ENCODE peak calls at places on chromosomes 16 and 17, in six cellular contexts. Y is pancreas, N is mammary epithelial cell, U is stomach, E is heart left ventricle, O is IMR-90. V is an unnamed sample. For H3K4me1, the result is how much of the 10 kb centered on the place peaks cover.

GRCh38 chr16:72935896-72936295 is 112.0 kb downstream of the ZFHX3 start:
- DNase-seq in N (no peak), Y (no peak), U (no peak), E (no peak), O (no peak), V (no peak)

GRCh38 chr16:48537909-48538745 is 71.9 kb downstream of the N4BP1 start:
- DNase-seq in E (no peak), N (no peak), Y (peak), U (no peak), O (no peak), V (peak)

GRCh38 chr17:31513731-31514427 is 122.4 kb downstream of the RAB11FIP4 start:
- DNase-seq in U (no peak), O (no peak), Y (no peak), E (no peak), N (no peak), V (peak)

GRCh38 chr16:66357523-66357928 is 9.0 kb upstream of the CDH5 start:
- DNase-seq in N (peak), Y (no peak), O (peak), E (no peak), U (peak), V (no peak)

GRCh38 chr17:83057793-83058477 is 21.5 kb upstream of the METRNL start:
- DNase-seq in E (peak), U (peak), N (no peak), O (no peak), Y (no peak), V (no peak)

GRCh38 chr16:1745181-1745899 is 26.0 kb downstream of the NME3 start:
- DNase-seq in E (no peak), U (no peak), O (peak), N (peak), Y (no peak), V (no peak)

GRCh38 chr16:25158401-25158800 is 46.9 kb downstream of the LCMT1 start:
- DNase-seq in E (no peak), Y (no peak), O (peak), N (no peak), U (no peak), V (no peak)

GRCh38 chr17:74211141-74211928 is 2.0 kb upstream of the TTYH2 start:
- DNase-seq in E (no peak), O (no peak), U (no peak), Y (peak), N (no peak), V (no peak)

GRCh38 chr17:31935512-31935911 is 1.3 kb upstream of the SUZ12 start:
- DNase-seq in O (no peak), Y (no peak), U (no peak), N (no peak), E (no peak), V (no peak)

GRCh38 chr17:48139948-48140347 is 32.4 kb downstream of the SNX11 start:
- DNase-seq in O (no peak), E (no peak), U (no peak), N (no peak), Y (no peak), V (no peak)

GRCh38 chr17:75412455-75413317 is 7.2 kb upstream of the GRB2 start:
- DNase-seq in U (peak), E (no peak), O (peak), Y (no peak), N (peak), V (no peak)

GRCh38 chr17:44464037-44464436 is 39.2 kb downstream of the GPATCH8 start:
- DNase-seq in Y (no peak), N (peak), O (peak), E (no peak), U (no peak), V (no peak)

GRCh38 chr17:35051183-35051578 is 12.3 kb downstream of the RFFL start:
- DNase-seq in Y (no peak), E (no peak), O (no peak), N (no peak), U (no peak), V (no peak)

GRCh38 chr16:49986351-49987124 is 38.5 kb upstream of the CNEP1R1 start:
- DNase-seq in E (no peak), Y (no peak), N (no peak), O (peak), U (peak), V (no peak)

GRCh38 chr17:46964315-46965265 is 14.5 kb downstream of the RPRML start:
- DNase-seq in U (no peak), N (no peak), Y (no peak), O (peak), E (no peak), V (no peak)

GRCh38 chr16:56801762-56802161 is 63.2 kb upstream of the SLC12A3 start:
- DNase-seq in Y (no peak), O (no peak), U (no peak), N (no peak), E (no peak), V (no peak)

GRCh38 chr17:43216369-43216761 is 4.7 kb downstream of the TMEM106A start:
- DNase-seq in Y (no peak), O (no peak), N (no peak), E (no peak), U (no peak), V (no peak)

GRCh38 chr16:29891525-29892457 is 7.6 kb downstream of the SEZ6L2 start:
- DNase-seq in N (no peak), E (no peak), Y (no peak), O (no peak), U (no peak), V (no peak)

GRCh38 chr16:50340578-50340977 is 28.2 kb downstream of the BRD7 start:
- DNase-seq in N (no peak), Y (no peak), O (peak), U (no peak), E (no peak), V (no peak)

GRCh38 chr17:4124994-4125393 is 17.8 kb downstream of the ZZEF1 start:
- DNase-seq in E (no peak), N (no peak), O (no peak), U (no peak), Y (no peak), V (no peak)

GRCh38 chr16:65884018-65884417 is 482.5 kb upstream of the CDH5 start:
- DNase-seq in N (peak), U (no peak), O (peak), Y (no peak), E (no peak), V (no peak)

DNA sequence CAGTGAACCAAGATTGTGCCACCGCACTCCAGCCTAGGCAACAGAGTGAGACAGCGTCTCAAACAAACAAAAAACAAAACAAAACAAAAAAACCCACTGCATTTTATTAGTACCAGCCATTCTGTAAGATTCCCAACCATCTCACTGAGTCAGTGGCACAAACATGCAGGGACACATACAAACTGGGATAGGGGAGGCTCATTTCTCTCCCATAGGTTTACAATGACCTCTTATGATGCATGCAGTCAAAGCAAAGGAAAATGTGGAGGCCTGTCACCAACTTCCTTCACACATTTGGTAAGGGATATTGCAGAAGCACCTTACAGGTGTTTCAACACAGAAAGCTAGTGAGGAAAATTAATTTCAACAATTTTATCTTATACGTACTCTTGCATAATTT is 12.4 kb upstream of the STRADA start:
- DNase-seq in E (no peak), U (no peak), Y (no peak), O (no peak), N (no peak), V (no peak)
- TF ChIP-seq CTCF in E (no peak), U (no peak), Y (no peak), O (no peak), N (no peak), V (no peak)

DNA sequence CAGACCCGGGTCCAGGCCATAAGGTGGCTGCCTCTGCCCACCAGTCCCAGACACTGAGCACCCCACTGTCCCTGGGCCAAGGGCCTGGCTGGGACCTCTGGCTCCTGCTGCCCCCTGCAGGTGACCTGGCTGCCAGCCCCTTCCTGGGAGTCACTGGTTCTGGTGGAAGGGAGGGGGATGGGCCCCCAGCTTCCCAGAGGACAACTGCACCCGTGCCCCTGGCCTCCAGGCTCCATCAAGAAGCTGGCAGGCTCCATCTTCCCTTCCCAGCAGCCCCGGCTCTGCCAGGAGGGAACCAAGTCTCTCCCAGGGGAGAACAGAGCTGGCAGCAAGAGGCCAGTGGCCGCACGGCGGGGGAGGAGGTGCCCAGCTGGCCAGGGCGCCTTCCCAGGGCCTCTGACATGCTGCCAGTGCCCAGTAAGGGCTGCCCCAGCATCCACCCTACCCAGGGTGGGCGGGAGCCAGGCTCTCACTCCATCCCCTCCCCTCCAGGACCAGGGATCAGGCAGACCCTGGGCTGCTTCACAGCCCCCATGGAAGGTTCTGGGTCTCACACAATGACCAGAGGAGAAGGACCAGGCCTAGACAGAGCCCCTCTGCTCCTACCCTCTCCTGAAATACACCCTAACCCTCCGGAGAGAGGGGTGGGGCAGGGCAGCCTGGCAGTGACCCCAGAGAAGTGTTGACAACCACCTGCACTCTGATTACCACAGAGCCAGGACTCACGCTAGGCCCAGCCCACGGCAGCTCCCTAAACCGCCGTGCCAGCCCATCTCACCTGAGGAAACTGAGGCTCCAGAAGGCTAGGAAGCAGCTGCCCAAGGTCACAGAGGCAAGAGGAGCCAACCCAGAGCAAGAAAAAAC is 3.6 kb downstream of the CLUH start:
- DNase-seq in U (peak), N (no peak), Y (peak), O (no peak), E (peak), V (no peak)
- H3K4me1 ChIP-seq in U (half or more), N (under half), Y (under half), O (under half), E (half or more), V (half or more)

GRCh38 chr17:76872221-76872873 is 4.1 kb downstream of the MGAT5B start:
- DNase-seq in Y (no peak), N (peak), O (peak), U (no peak), E (peak), V (no peak)
- H3K4me3 ChIP-seq in Y (no peak), N (no peak), O (no peak), U (no peak), E (no peak), V (no peak)

DNA sequence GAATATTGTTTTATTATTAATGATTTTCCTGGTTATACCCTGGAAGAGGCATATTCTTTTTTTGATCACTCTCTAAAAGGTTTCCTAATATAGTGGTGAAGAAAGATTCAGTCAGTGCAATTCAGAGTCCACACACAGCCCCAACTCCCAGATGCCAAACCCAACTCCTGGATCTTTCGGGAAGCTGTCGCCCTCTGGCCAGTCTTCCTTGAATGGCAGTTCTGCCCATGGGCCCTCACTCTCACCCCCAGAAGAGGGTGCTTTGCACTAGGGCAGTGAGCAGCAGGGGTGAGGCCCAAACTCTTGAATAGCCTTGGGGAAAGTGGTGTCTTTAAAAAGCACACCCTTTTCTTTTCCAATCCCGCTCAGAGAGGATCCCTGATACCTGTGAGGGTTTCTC is 11.0 kb downstream of the KRT32 start:
- DNase-seq in E (no peak), U (no peak), O (no peak), N (no peak), Y (no peak), V (no peak)
- TF ChIP-seq CTCF in E (no peak), U (no peak), O (peak), N (peak), Y (no peak), V (no peak)

DNA sequence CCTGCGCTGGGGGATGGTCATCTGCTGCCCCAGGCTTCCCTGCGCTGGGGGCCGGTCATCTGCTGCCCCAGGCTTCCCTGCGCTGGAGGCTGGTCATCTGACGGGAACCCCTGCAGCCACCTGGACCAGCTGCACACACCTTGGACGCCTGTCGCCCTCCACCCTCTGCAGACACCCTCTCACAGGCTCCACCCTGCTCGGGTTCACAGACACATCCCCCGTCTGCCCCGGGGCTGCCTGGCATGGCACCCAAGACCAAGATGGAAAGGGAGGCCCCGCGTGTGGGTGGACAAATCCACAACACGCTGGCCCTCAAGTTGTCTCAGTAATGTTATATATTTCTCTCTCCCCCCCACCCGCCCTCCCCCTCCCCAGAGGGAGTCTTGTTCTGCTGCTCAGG is 89.6 kb downstream of the ANKRD11 start:
- DNase-seq in O (no peak), N (no peak), Y (no peak), E (peak), U (no peak), V (peak)
- H3K4me1 ChIP-seq in O (under half), N (under half), Y (under half), E (under half), U (half or more), V (under half)

GRCh38 chr17:8041249-8041928 is 2.5 kb downstream of the ALOX15B start:
- DNase-seq in N (peak), O (peak), Y (no peak), E (no peak), U (peak), V (no peak)

GRCh38 chr17:8041980-8042379 is 3.1 kb downstream of the ALOX15B start:
- DNase-seq in O (no peak), U (no peak), E (no peak), N (no peak), Y (no peak), V (no peak)

GRCh38 chr17:8039611-8040168 is 831 bp downstream of the ALOX15B start:
- DNase-seq in Y (no peak), O (no peak), N (no peak), E (no peak), U (no peak), V (no peak)

GRCh38 chr17:8038954-8039610 is at the start of gene ALOX15B:
- DNase-seq in Y (no peak), O (no peak), U (peak), N (no peak), E (no peak), V (peak)
- H3K4me3 ChIP-seq in Y (no peak), O (no peak), U (peak), N (peak), E (peak), V (peak)

GRCh38 chr16:67886387-67886786 is 1.7 kb downstream of the NRN1L start:
- DNase-seq in E (no peak), Y (no peak), U (no peak), N (no peak), O (no peak), V (peak)

GRCh38 chr16:67884684-67885083 is at the start of gene NRN1L:
- DNase-seq in Y (no peak), O (peak), N (peak), U (peak), E (peak), V (peak)

GRCh38 chr16:67885976-67886375 is 1.3 kb downstream of the NRN1L start:
- DNase-seq in N (no peak), E (no peak), Y (no peak), O (no peak), U (no peak), V (no peak)

GRCh38 chr16:67885545-67885944 is 860 bp downstream of the NRN1L start:
- DNase-seq in O (no peak), U (no peak), E (no peak), N (no peak), Y (no peak), V (no peak)

GRCh38 chr16:67888311-67888710 is 3.6 kb downstream of the NRN1L start:
- DNase-seq in Y (no peak), N (no peak), U (no peak), E (no peak), O (no peak), V (no peak)
- TF ChIP-seq CTCF in Y (no peak), N (no peak), U (no peak), E (no peak), O (no peak), V (no peak)

GRCh38 chr17:20173091-20173490 is 163.9 kb downstream of the SPECC1 start:
- DNase-seq in O (no peak), E (no peak), Y (no peak), N (no peak), U (no peak), V (no peak)
- H3K4me1 ChIP-seq in O (under half), E (under half), Y (under half), N (under half), U (under half), V (under half)